ENCODE peak calls at places on chromosome 6, in five cellular contexts. One of them, this sample, is unnamed.
A peak's percentile ranks its signal among the peaks of the same experiment; 100 is the strongest.

GRCh38 chr6:7050911-7051779 is 56.6 kb upstream of the RREB1 start:
- DNase-seq in transverse colon: peak; percentile 87
- DNase-seq in activated CD4-positive, alpha-beta T cell treated with anti-CD3 and anti-CD28 coated beads for 36 hours: peak; percentile 43
- DNase-seq in naive thymus-derived CD4-positive, alpha-beta T cell: no peak
- DNase-seq in AG09309: peak; percentile 53
- DNase-seq in this sample: peak; percentile 87

GRCh38 chr6:44305200-44305725 is 7.9 kb downstream of the AARS2 start:
- DNase-seq in transverse colon: no peak
- DNase-seq in activated CD4-positive, alpha-beta T cell treated with anti-CD3 and anti-CD28 coated beads for 36 hours: no peak
- DNase-seq in naive thymus-derived CD4-positive, alpha-beta T cell: no peak
- DNase-seq in AG09309: no peak
- DNase-seq in this sample: no peak

GRCh38 chr6:89406157-89406556 is 5.9 kb downstream of the RRAGD start:
- DNase-seq in activated CD4-positive, alpha-beta T cell treated with anti-CD3 and anti-CD28 coated beads for 36 hours: no peak
- DNase-seq in AG09309: no peak
- DNase-seq in transverse colon: no peak
- DNase-seq in naive thymus-derived CD4-positive, alpha-beta T cell: no peak
- DNase-seq in this sample: no peak

GRCh38 chr6:14728396-14729024 is 517.4 kb upstream of the JARID2 start:
- DNase-seq in naive thymus-derived CD4-positive, alpha-beta T cell: no peak
- DNase-seq in transverse colon: peak; percentile 38
- DNase-seq in AG09309: no peak
- DNase-seq in activated CD4-positive, alpha-beta T cell treated with anti-CD3 and anti-CD28 coated beads for 36 hours: peak; percentile 32
- DNase-seq in this sample: peak; percentile 36

GRCh38 chr6:109336221-109336955 is 45.9 kb downstream of the CD164 start:
- DNase-seq in transverse colon: peak; percentile 83
- DNase-seq in activated CD4-positive, alpha-beta T cell treated with anti-CD3 and anti-CD28 coated beads for 36 hours: no peak
- DNase-seq in AG09309: no peak
- DNase-seq in naive thymus-derived CD4-positive, alpha-beta T cell: no peak
- DNase-seq in this sample: peak; percentile 86

GRCh38 chr6:103001724-103002123 is 1608.2 kb downstream of the GRIK2 start:
- DNase-seq in transverse colon: no peak
- DNase-seq in AG09309: no peak
- DNase-seq in naive thymus-derived CD4-positive, alpha-beta T cell: no peak
- DNase-seq in activated CD4-positive, alpha-beta T cell treated with anti-CD3 and anti-CD28 coated beads for 36 hours: no peak
- DNase-seq in this sample: no peak

GRCh38 chr6:150806790-150807189 is 58.7 kb upstream of the MTHFD1L start:
- DNase-seq in AG09309: no peak
- DNase-seq in transverse colon: no peak
- DNase-seq in activated CD4-positive, alpha-beta T cell treated with anti-CD3 and anti-CD28 coated beads for 36 hours: no peak
- DNase-seq in naive thymus-derived CD4-positive, alpha-beta T cell: no peak
- DNase-seq in this sample: no peak

GRCh38 chr6:37698264-37699137 is 818 bp upstream of the MDGA1 start:
- DNase-seq in transverse colon: peak; percentile 33
- DNase-seq in activated CD4-positive, alpha-beta T cell treated with anti-CD3 and anti-CD28 coated beads for 36 hours: peak; percentile 61
- DNase-seq in naive thymus-derived CD4-positive, alpha-beta T cell: peak; percentile 33
- DNase-seq in AG09309: no peak
- DNase-seq in this sample: peak; percentile 53

GRCh38 chr6:12827921-12828320 is 111.4 kb downstream of the PHACTR1 start:
- DNase-seq in AG09309: no peak
- DNase-seq in naive thymus-derived CD4-positive, alpha-beta T cell: no peak
- DNase-seq in activated CD4-positive, alpha-beta T cell treated with anti-CD3 and anti-CD28 coated beads for 36 hours: no peak
- DNase-seq in transverse colon: no peak
- DNase-seq in this sample: no peak

This sample was measured in colonic mucosa.